ENCODE peak calls at places on chromosome 19, in ten cellular contexts. R, C, D, T, P, B, A, H, W and M are unnamed samples.

GRCh38 chr19:6108721-6109633 is 1.3 kb downstream of the RFX2 start:
- DNase-seq in R (peak; percentile 43), C (peak; percentile 57), D (peak; percentile 64), T (peak; percentile 59), P (peak; percentile 64), B (peak; percentile 78), A (peak; percentile 42), H (peak; percentile 54), W (peak; percentile 20), M (peak; percentile 70)

GRCh38 chr19:6059996-6060599 is 50.2 kb downstream of the RFX2 start:
- DNase-seq in R (no peak), C (no peak), D (peak; percentile 16), T (no peak), P (no peak), B (no peak), A (no peak), H (peak; percentile 7), W (no peak), M (peak; percentile 33)

GRCh38 chr19:51971624-51972023 is 15.0 kb downstream of the ZNF350 start:
- DNase-seq in R (no peak), C (peak; percentile 9), D (no peak), T (peak; percentile 24), P (peak; percentile 22), B (peak; percentile 22), A (no peak), H (no peak), W (peak; percentile 55), M (no peak)

GRCh38 chr19:39390759-39391592 is at the start of the genes MED29 and PAF1:
- DNase-seq in R (peak; percentile 91), C (peak; percentile 99), D (peak; percentile 99), T (peak; percentile 100), P (peak; percentile 100), B (peak; percentile 100), A (peak; percentile 96), H (peak; percentile 99), W (peak; percentile 99), M (peak; percentile 97)

GRCh38 chr19:58450836-58451357 is 525 bp upstream of the ZNF324B start:
- DNase-seq in R (no peak), C (no peak), D (peak; percentile 68), T (no peak), P (no peak), B (no peak), A (peak; percentile 59), H (no peak), W (no peak), M (no peak)

GRCh38 chr19:55777528-55777927 is 8.6 kb downstream of the RFPL4AL1 start:
- DNase-seq in R (no peak), C (no peak), D (no peak), T (no peak), P (peak; percentile 12), B (no peak), A (peak; percentile 23), H (peak; percentile 61), W (peak; percentile 68), M (no peak)

GRCh38 chr19:6730153-6730804 is 7.1 kb downstream of the GPR108 start:
- DNase-seq in R (no peak), C (peak; percentile 76), D (peak; percentile 97), T (no peak), P (peak; percentile 98), B (no peak), A (peak; percentile 82), H (peak; percentile 91), W (peak; percentile 89), M (peak; percentile 92)

GRCh38 chr19:24054044-24054935 is 32.7 kb upstream of the ZNF254 start:
- DNase-seq in R (no peak), C (no peak), D (no peak), T (peak; percentile 99), P (no peak), B (peak; percentile 31), A (no peak), H (no peak), W (no peak), M (no peak)

GRCh38 chr19:9251236-9251635 is 506 bp downstream of the OR7E24 start:
- DNase-seq in R (no peak), C (no peak), D (no peak), T (no peak), P (no peak), B (no peak), A (no peak), H (no peak), W (no peak), M (no peak)

GRCh38 chr19:51702754-51703654 is 9.9 kb downstream of the SPACA6 start:
- DNase-seq in R (no peak), C (peak; percentile 49), D (peak; percentile 70), T (no peak), P (peak; percentile 94), B (no peak), A (peak; percentile 68), H (no peak), W (no peak), M (peak; percentile 58)

GRCh38 chr19:2820112-2820702 is 539 bp downstream of the ZNF554 start:
- DNase-seq in R (no peak), C (peak; percentile 71), D (peak; percentile 28), T (no peak), P (peak; percentile 50), B (no peak), A (no peak), H (no peak), W (peak; percentile 23), M (no peak)

DNA sequence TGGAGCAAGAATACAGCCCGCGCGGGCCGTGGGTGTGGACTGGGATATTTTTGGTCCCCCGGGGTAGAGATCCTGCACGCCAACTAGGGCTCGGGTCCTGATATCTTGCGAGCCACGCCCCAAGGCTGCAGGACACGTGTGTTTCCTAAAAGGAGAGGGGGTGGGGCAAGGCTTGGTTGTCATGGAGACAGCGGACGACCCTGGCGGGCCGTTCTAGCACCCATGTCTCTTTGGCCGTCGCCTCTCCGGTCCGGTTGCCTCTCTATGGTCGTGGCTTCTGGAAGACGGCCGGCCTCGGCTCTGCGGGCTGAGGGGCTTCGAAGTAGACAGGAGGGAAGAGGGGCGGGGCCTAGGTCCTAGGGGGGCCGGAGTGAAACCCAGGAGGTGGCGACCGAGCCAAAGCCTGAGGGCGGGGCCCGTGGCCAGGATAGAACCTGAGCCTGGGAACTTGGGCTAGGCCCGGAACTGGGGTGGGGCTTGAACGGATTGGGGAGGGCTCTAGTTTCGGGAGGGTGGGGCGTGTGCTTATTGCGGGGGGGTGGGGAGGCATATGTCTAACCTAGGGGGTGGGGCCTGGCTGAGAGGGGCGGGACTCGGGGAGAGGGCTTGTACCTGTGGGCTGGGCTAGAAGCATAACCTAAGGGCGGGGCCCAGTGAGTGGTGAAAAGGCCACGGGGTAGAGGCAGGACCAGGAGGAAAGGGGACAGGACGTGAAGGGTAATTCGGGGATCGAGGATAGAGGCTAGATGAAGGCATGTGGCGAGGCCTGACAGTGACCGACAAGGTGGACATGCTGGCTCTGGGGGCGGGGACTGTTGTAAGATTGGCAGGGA is 737 bp upstream of the SLC27A1 start:
- DNase-seq in R (peak; percentile 90), C (peak; percentile 99), D (peak; percentile 99), T (peak; percentile 96), P (peak; percentile 98), B (peak; percentile 98), A (peak; percentile 99), H (peak; percentile 98), W (peak; percentile 92), M (peak; percentile 99)
- H3K4me1 ChIP-seq in R (peaks cover 22% of the 10 kb centered on the region), C (peaks cover 12% of the 10 kb centered on the region), D (no peaks in the 10 kb centered on the region), T (peaks cover 15% of the 10 kb centered on the region), P (peaks cover 12% of the 10 kb centered on the region), B (peaks cover 11% of the 10 kb centered on the region), A (peaks cover 33% of the 10 kb centered on the region), H (peaks cover 29% of the 10 kb centered on the region), W (peaks cover 30% of the 10 kb centered on the region), M (peaks cover 6% of the 10 kb centered on the region)

DNA sequence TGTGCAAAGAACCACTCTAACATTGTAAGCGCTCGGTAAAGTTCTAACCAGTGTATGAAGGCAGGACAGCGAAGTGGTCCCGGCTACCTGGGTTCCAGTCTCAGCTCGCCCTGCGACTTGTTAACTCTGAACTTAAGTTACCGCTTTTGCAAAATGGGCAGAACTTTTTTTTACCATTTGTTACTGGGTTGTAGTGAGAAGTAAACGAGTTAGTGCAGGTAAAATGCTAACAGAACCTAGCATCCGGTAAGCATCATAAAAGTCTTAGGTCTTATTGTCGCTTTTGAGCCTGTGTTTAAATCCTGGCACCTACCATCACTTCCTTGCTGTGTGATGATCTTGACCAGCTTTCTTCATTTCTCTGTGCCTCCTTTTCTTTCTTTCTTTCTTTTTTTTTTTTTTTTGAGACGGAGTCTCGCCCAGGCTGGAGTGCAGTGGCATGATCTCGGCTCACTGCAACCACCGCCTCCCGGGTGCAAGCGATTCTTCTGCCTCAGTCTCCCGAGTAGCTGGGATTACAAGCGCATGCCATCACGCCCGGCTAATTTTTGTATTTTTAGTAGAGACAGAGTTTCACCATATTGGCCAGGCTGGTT is 734 bp upstream of the TRMT1 start:
- DNase-seq in R (no peak), C (no peak), D (no peak), T (no peak), P (no peak), B (no peak), A (no peak), H (no peak), W (no peak), M (no peak)
- H3K4me1 ChIP-seq in R (peaks cover 35% of the 10 kb centered on the region), C (peaks cover 22% of the 10 kb centered on the region), D (peaks cover 16% of the 10 kb centered on the region), T (peaks cover 26% of the 10 kb centered on the region), P (peaks cover 37% of the 10 kb centered on the region), B (peaks cover 11% of the 10 kb centered on the region), A (peaks cover 36% of the 10 kb centered on the region), H (peaks cover 26% of the 10 kb centered on the region), W (peaks cover 34% of the 10 kb centered on the region), M (no peaks in the 10 kb centered on the region)

GRCh38 chr19:18419699-18420460 is 682 bp downstream of the SSBP4 start:
- DNase-seq in R (no peak), C (peak; percentile 62), D (peak; percentile 74), T (no peak), P (peak; percentile 55), B (no peak), A (peak; percentile 54), H (no peak), W (peak; percentile 77), M (peak; percentile 79)

GRCh38 chr19:18420931-18421330 is 1.7 kb downstream of the SSBP4 start:
- DNase-seq in R (no peak), C (no peak), D (no peak), T (no peak), P (no peak), B (no peak), A (peak; percentile 5), H (no peak), W (no peak), M (no peak)

GRCh38 chr19:18423258-18424020 is 4.2 kb downstream of the SSBP4 start:
- DNase-seq in R (no peak), C (no peak), D (no peak), T (no peak), P (no peak), B (no peak), A (peak; percentile 10), H (no peak), W (no peak), M (no peak)

GRCh38 chr19:18422530-18423191 is 3.5 kb downstream of the SSBP4 start:
- DNase-seq in R (no peak), C (no peak), D (no peak), T (no peak), P (no peak), B (no peak), A (peak; percentile 25), H (no peak), W (peak; percentile 61), M (peak; percentile 57)

GRCh38 chr19:18421371-18421959 is 2.3 kb downstream of the SSBP4 start:
- DNase-seq in R (no peak), C (no peak), D (no peak), T (no peak), P (no peak), B (no peak), A (peak; percentile 6), H (no peak), W (no peak), M (peak; percentile 50)
- H3K4me1 ChIP-seq in R (peaks cover 76% of the 10 kb centered on the region), C (peaks cover 21% of the 10 kb centered on the region), D (peaks cover 28% of the 10 kb centered on the region), T (peaks cover 30% of the 10 kb centered on the region), P (peaks cover 7% of the 10 kb centered on the region), B (peaks cover 19% of the 10 kb centered on the region), A (peaks cover 61% of the 10 kb centered on the region), H (peaks cover 62% of the 10 kb centered on the region), W (peaks cover 89% of the 10 kb centered on the region), M (peaks cover 40% of the 10 kb centered on the region)

GRCh38 chr19:14509382-14509781 is 8.8 kb downstream of the DNAJB1 start:
- DNase-seq in R (no peak), C (no peak), D (no peak), T (no peak), P (no peak), B (no peak), A (no peak), H (no peak), W (no peak), M (no peak)
- H3K4me1 ChIP-seq in R (peaks cover 52% of the 10 kb centered on the region), C (no peaks in the 10 kb centered on the region), D (peaks cover 5% of the 10 kb centered on the region), T (peaks cover 47% of the 10 kb centered on the region), P (peaks cover 7% of the 10 kb centered on the region), B (peaks cover 6% of the 10 kb centered on the region), A (peaks cover 17% of the 10 kb centered on the region), H (peaks cover 3% of the 10 kb centered on the region), W (peaks cover 24% of the 10 kb centered on the region), M (peaks cover 17% of the 10 kb centered on the region)